ENCODE peak calls at places on chromosome 1, in six cellular contexts. A is neural crest cell, V is endothelial cell of umbilical vein, G is GM13976, E is AG04450, L is fibroblast of mammary gland. H is an unnamed sample.

GRCh38 chr1:7572654-7573152 is 198.4 kb upstream of the VAMP3 start:
- DNase-seq in A (no peak), V (no peak), G (no peak), E (no peak), L (no peak), H (no peak)

GRCh38 chr1:54798206-54798605 is 2.9 kb downstream of the TTC22 start:
- DNase-seq in A (no peak), V (no peak), G (no peak), E (no peak), L (no peak), H (no peak)

GRCh38 chr1:230081751-230082150 is 14.7 kb downstream of the GALNT2 start:
- DNase-seq in A (no peak), V (no peak), G (no peak), E (no peak), L (no peak), H (no peak)

GRCh38 chr1:199083680-199084079 is 444.8 kb downstream of the PTPRC start:
- DNase-seq in A (no peak), V (no peak), G (no peak), E (peak), L (peak), H (peak)

GRCh38 chr1:76080552-76081093 is 6.1 kb downstream of the ST6GALNAC3 start:
- DNase-seq in A (no peak), V (no peak), G (no peak), E (no peak), L (no peak), H (no peak)

GRCh38 chr1:43786201-43786958 is 79.0 kb downstream of the ST3GAL3 start:
- DNase-seq in A (no peak), V (peak), G (no peak), E (no peak), L (peak), H (no peak)

GRCh38 chr1:230858918-230859819 is 9.2 kb downstream of the C1orf198 start:
- DNase-seq in A (peak), V (no peak), G (no peak), E (peak), L (peak), H (no peak)

GRCh38 chr1:115052454-115053083 is 22.9 kb downstream of the TSHB start:
- DNase-seq in A (peak), V (peak), G (peak), E (no peak), L (peak), H (peak)

GRCh38 chr1:33714421-33714820 is 149.5 kb upstream of the HMGB4 start:
- DNase-seq in A (no peak), V (no peak), G (no peak), E (no peak), L (no peak), H (no peak)

GRCh38 chr1:165841582-165842362 is 14.4 kb downstream of the UCK2 start:
- DNase-seq in A (no peak), V (peak), G (no peak), E (no peak), L (peak), H (no peak)

GRCh38 chr1:86845514-86845913 is 68.4 kb downstream of the SELENOF start:
- DNase-seq in A (no peak), V (no peak), G (no peak), E (no peak), L (no peak), H (no peak)

GRCh38 chr1:156712626-156713025 is 7.2 kb upstream of the CRABP2 start:
- DNase-seq in A (no peak), V (no peak), G (no peak), E (no peak), L (peak), H (peak)

DNA sequence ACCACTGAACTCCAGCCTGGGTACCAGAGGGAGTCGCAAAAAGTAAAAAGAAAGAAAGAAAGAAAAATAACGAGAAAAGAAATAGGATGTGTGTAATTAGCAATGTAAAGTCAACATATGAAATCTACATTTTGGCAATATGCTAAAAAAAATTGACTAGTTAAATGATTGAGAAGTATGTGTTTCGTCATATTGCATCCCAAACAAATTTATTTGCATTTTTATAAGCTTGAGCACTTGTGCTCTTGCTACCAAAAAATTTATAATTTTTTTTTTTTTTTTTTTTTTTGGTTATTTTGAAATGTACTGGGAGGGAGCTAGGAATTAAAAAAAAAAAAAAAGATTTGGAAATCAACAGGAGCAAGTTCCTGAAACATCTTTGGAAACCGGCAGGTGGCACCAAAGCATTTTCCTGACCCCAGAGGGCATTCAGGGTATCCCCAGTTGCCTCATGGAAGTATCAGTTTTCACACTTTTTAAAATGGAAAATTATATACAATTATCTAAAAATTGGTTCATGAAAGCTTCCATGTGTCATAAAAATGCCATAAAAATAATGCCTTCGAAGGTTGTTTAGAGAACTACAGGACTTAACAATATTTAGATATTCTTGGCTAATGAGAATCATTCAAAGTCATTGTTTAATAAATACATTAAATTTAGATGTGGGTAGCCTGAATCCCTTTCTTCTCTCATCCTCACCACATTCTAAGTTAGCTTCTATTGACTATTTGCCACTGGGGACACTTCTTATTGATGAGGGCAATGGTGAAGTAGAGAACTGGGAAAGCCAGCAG is 4.8 kb upstream of the HEATR1 start:
- DNase-seq in A (peak), V (peak), G (peak), E (no peak), L (peak), H (peak)
- TF ChIP-seq CTCF in A (peak), V (peak), G (peak), E (peak), L (peak), H (peak)

DNA sequence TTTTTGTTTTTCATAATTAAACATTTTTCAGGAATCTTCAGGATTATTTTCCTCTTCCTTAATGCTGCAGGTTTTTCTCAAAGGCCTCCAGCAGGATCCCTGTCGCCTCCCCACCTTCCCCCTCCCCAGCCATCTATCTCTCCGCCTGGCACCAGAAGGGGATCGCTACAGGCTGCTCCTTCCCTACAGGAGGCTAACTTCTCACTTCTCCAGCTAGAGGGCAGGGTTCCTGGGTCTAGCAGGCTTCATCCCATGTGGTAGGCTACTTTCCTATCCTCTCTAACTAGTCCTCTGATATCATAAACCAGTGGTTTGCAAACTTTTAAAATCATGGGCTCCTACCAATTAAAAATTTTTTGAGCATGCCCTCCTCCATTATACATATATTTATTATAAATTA is 104.1 kb downstream of the KCNN3 start:
- DNase-seq in A (no peak), V (peak), G (no peak), E (no peak), L (peak), H (no peak)
- TF ChIP-seq CTCF in A (peak), V (peak), G (no peak), E (peak), L (peak), H (peak)

DNA sequence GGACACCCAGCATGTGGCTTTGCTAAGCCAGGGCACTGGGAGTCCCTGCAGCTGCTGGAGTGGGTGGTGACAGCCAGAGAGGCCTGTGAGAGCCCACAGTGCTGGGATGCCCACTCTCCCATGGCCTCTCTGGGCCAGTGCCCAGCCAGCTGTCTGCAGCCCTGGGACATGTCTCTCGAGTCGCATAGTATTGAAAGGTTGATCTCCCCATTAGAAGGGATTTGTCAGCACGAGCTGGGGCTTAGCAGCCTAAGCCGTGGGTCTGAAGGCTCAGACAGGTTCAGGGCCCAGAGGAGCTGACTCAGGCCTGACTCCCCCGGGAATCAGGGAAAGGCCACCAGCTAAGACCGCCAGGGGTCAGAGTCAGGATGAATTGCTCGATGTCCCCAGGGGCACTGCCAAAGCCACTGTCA is 53.5 kb downstream of the FOXD2 start:
- DNase-seq in A (no peak), V (no peak), G (no peak), E (no peak), L (no peak), H (no peak)
- TF ChIP-seq CTCF in A (no peak), V (no peak), G (no peak), E (no peak), L (no peak), H (no peak)

GRCh38 chr1:32549601-32550000 is 10.4 kb downstream of the ZBTB8A start:
- DNase-seq in A (no peak), V (peak), G (no peak), E (no peak), L (no peak), H (no peak)
- TF ChIP-seq CTCF in A (no peak), V (no peak), G (no peak), E (no peak), L (no peak), H (no peak)

GRCh38 chr1:202210370-202210769 is 16.8 kb downstream of the LGR6 start:
- DNase-seq in A (no peak), V (no peak), G (no peak), E (no peak), L (no peak), H (peak)
- TF ChIP-seq CTCF in A (no peak), V (no peak), G (no peak), E (peak), L (no peak), H (no peak)

GRCh38 chr1:150067184-150068182 is at the start of gene VPS45:
- DNase-seq in A (peak), V (peak), G (peak), E (peak), L (peak), H (peak)
- TF ChIP-seq CTCF in A (no peak), V (peak), G (no peak), E (peak), L (no peak), H (no peak)

GRCh38 chr1:191498318-191498717 is 659.9 kb upstream of the RGS18 start:
- DNase-seq in A (no peak), V (peak), G (no peak), E (no peak), L (peak), H (peak)

GRCh38 chr1:191495040-191495439 is 663.2 kb upstream of the RGS18 start:
- DNase-seq in A (no peak), V (no peak), G (no peak), E (no peak), L (no peak), H (no peak)

GRCh38 chr1:191498825-191499224 is 659.4 kb upstream of the RGS18 start:
- DNase-seq in A (no peak), V (no peak), G (no peak), E (no peak), L (no peak), H (no peak)
- TF ChIP-seq CTCF in A (no peak), V (no peak), G (no peak), E (no peak), L (no peak), H (no peak)

GRCh38 chr1:59057211-59057694 is 239.6 kb upstream of the FGGY start:
- DNase-seq in A (no peak), V (no peak), G (no peak), E (peak), L (peak), H (peak)
- TF ChIP-seq CTCF in A (no peak), V (no peak), G (no peak), E (peak), L (no peak), H (peak)

DNA sequence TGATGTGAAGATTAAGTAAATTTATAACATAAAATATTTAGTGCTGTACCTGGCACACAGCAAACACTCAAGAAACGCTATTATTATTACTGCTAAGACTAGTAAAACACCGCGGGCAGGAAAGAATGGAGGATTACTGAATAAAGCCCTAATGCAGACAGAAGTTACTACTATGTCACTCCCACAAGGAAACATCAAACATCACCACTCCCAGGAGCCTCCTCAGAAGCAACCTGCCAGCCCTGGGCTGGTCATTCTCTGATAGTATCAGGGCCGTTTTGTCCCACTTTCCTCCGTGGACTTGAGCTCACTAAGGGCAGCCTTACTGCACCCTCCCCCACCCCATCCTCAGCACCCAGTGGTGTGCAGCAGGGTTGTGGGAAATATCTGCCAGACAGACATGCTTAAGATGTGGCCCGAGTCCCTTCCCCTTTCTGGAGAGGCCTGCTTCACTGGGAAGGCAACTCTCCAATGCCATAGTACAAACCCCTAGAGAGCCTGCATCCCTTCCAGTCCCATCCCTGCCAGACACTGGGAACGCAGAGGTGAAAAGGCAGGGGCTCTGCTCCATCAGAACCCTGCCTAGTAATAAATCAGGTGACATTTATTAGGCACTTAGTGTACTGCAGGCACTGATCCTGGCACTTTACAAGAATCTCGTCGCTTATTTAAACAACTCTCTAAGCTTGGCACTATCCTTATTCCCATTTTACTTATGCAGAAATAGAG is 41.7 kb upstream of the ECE1 start:
- DNase-seq in A (no peak), V (no peak), G (no peak), E (no peak), L (no peak), H (no peak)
- TF ChIP-seq CTCF in A (no peak), V (no peak), G (no peak), E (no peak), L (no peak), H (no peak)

H was measured in fibroblast of the aortic adventitia.